ENCODE peak calls at places on chromosomes 6 and 20, in six cellular contexts. N is neural progenitor cell, T is NCI-H1694, M is NCI-H2081, X is upper lobe of right lung, A is CMK. F is an unnamed sample.

GRCh38 chr6:144190593-144190992 is 40.3 kb downstream of the STX11 start:
- DNase-seq in N (no peak), T (no peak), M (no peak), X (no peak), A (no peak), F (no peak)

GRCh38 chr20:41003143-41003932 is 25.3 kb upstream of the TOP1 start:
- DNase-seq in N (no peak), T (no peak), M (no peak), X (peak), A (no peak), F (peak)

GRCh38 chr20:44990425-44990824 is 24.1 kb downstream of the STK4 start:
- DNase-seq in N (no peak), T (no peak), M (no peak), X (no peak), A (no peak), F (no peak)

GRCh38 chr6:98838027-98838426 is 3.7 kb downstream of the POU3F2 start:
- DNase-seq in N (peak), T (no peak), M (no peak), X (no peak), A (no peak), F (no peak)

GRCh38 chr6:115838763-115839401 is 221.8 kb downstream of the FRK start:
- DNase-seq in N (peak), T (peak), M (no peak), X (no peak), A (no peak), F (peak)

GRCh38 chr20:4853004-4853403 is 131.3 kb downstream of the PRND start:
- DNase-seq in N (no peak), T (no peak), M (no peak), X (no peak), A (no peak), F (no peak)

GRCh38 chr6:3887150-3887700 is 38.1 kb downstream of the FAM50B start:
- DNase-seq in N (no peak), T (no peak), M (no peak), X (no peak), A (no peak), F (no peak)

GRCh38 chr6:90184334-90185298 is 112.0 kb downstream of the BACH2 start:
- DNase-seq in N (no peak), T (no peak), M (no peak), X (no peak), A (no peak), F (peak)

GRCh38 chr6:52407467-52407866 is 12.7 kb upstream of the EFHC1 start:
- DNase-seq in N (peak), T (peak), M (peak), X (no peak), A (no peak), F (peak)

GRCh38 chr6:50714487-50715379 is 1.4 kb downstream of the TFAP2D start:
- DNase-seq in N (peak), T (no peak), M (no peak), X (no peak), A (no peak), F (no peak)

GRCh38 chr6:3135668-3136297 is 17.3 kb downstream of the BPHL start:
- DNase-seq in N (no peak), T (no peak), M (no peak), X (no peak), A (no peak), F (no peak)

GRCh38 chr20:17504898-17505663 is 26.1 kb downstream of the BFSP1 start:
- DNase-seq in N (peak), T (peak), M (peak), X (peak), A (peak), F (peak)

GRCh38 chr6:80210618-80211017 is 104.1 kb downstream of the BCKDHB start:
- DNase-seq in N (peak), T (no peak), M (no peak), X (no peak), A (no peak), F (no peak)

GRCh38 chr20:18719426-18719825 is 94.2 kb upstream of the SCP2D1 start:
- DNase-seq in N (no peak), T (no peak), M (no peak), X (no peak), A (no peak), F (peak)

GRCh38 chr20:13089950-13090469 is 81.2 kb downstream of the SPTLC3 start:
- DNase-seq in N (no peak), T (no peak), M (no peak), X (no peak), A (no peak), F (no peak)

GRCh38 chr6:108501559-108501958 is 59.2 kb upstream of the FOXO3 start:
- DNase-seq in N (no peak), T (no peak), M (no peak), X (no peak), A (no peak), F (no peak)

GRCh38 chr20:4243071-4243470 is 227.7 kb upstream of the RNF24 start:
- DNase-seq in N (peak), T (no peak), M (no peak), X (no peak), A (no peak), F (no peak)

GRCh38 chr6:148723484-148723883 is 23.3 kb upstream of the UST start:
- DNase-seq in N (no peak), T (no peak), M (no peak), X (no peak), A (no peak), F (no peak)

GRCh38 chr6:163996491-163996890 is 582.0 kb downstream of the QKI start:
- DNase-seq in N (no peak), T (no peak), M (no peak), X (no peak), A (no peak), F (no peak)

GRCh38 chr6:121856296-121856695 is 420.9 kb downstream of the GJA1 start:
- DNase-seq in N (no peak), T (no peak), M (no peak), X (no peak), A (no peak), F (no peak)

GRCh38 chr6:1178590-1178989 is 133.3 kb upstream of the FOXQ1 start:
- DNase-seq in N (no peak), T (no peak), M (no peak), X (no peak), A (no peak), F (no peak)

GRCh38 chr6:164113637-164114036 is 699.1 kb downstream of the QKI start:
- DNase-seq in N (no peak), T (no peak), M (no peak), X (no peak), A (no peak), F (no peak)

GRCh38 chr6:49556429-49556837 is 6.0 kb downstream of the C6orf141 start:
- DNase-seq in N (no peak), T (no peak), M (peak), X (no peak), A (no peak), F (peak)

GRCh38 chr20:37680420-37680819 is 13.4 kb upstream of the CTNNBL1 start:
- DNase-seq in N (no peak), T (no peak), M (no peak), X (no peak), A (no peak), F (peak)

GRCh38 chr20:36817496-36817895 is 43.9 kb upstream of the DSN1 start:
- DNase-seq in N (no peak), T (no peak), M (no peak), X (no peak), A (no peak), F (no peak)